ENCODE peak calls at places on chromosomes 13 and 19, in four cellular contexts. L is psoas muscle, K is RWPE2, C is heart left ventricle. E is an unnamed sample.
A peak's percentile ranks its signal among the peaks of the same experiment; 100 is the strongest.

GRCh38 chr19:46665072-46665471 is 4.1 kb upstream of the DACT3 start:
- DNase-seq in C (no peak), L (no peak), K (no peak), E (no peak)

GRCh38 chr13:99892866-99893504 is 78.6 kb downstream of the ZIC5 start:
- DNase-seq in K (no peak), L (no peak), C (no peak), E (no peak)

GRCh38 chr13:107457686-107458085 is 757.6 kb downstream of the LIG4 start:
- DNase-seq in L (no peak), K (no peak), C (no peak), E (no peak)

GRCh38 chr19:23098988-23099387 is 17.8 kb upstream of the ZNF730 start:
- DNase-seq in K (no peak), L (no peak), C (no peak), E (no peak)

GRCh38 chr13:62014299-62014698 is 598.6 kb upstream of the PCDH20 start:
- DNase-seq in C (no peak), L (no peak), K (no peak), E (no peak)

GRCh38 chr19:41936416-41936850 is 8.2 kb upstream of the ERFL start:
- DNase-seq in K (no peak), L (no peak), C (no peak), E (no peak)

GRCh38 chr13:30216111-30216510 is 91.2 kb downstream of the KATNAL1 start:
- DNase-seq in L (no peak), C (no peak), K (no peak), E (no peak)

GRCh38 chr13:90891329-90891728 is 456.2 kb upstream of the MIR17HG start:
- DNase-seq in C (no peak), K (no peak), L (no peak), E (no peak)

GRCh38 chr13:107185889-107186288 is 618.0 kb upstream of the ARGLU1 start:
- DNase-seq in L (no peak), C (no peak), K (no peak), E (no peak)

DNA sequence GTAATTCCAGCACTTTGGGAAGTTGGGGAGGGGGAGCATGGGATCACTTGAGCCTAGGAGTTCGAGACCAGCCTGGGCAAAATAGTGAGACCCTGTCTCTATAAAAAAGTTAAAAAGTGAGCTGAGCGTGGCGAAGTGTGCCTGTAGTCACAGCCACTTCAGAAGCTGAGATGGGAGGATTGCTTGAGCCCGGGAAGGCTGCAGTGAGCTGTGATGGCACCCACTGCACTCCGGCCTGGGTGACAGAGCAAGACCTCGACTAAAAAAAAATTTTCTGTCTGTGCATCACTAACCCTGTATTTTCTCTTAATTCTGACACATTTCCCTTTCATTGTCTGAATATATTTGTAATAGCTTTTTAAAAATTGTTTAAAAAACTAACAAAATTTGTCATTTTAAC is 29.8 kb downstream of the LATS2 start:
- DNase-seq in K (no peak), L (no peak), C (no peak), E (no peak)
- H3K4me1 ChIP-seq in K (peaks cover 10% of the 10 kb centered on the region), L (peaks cover 56% of the 10 kb centered on the region), C (peaks cover 53% of the 10 kb centered on the region), E (peaks cover 8% of the 10 kb centered on the region)

GRCh38 chr13:82693607-82694006 is 1188.7 kb downstream of the SLITRK1 start:
- DNase-seq in L (no peak), C (no peak), K (no peak), E (no peak)

GRCh38 chr13:82688400-82688999 is 1193.8 kb downstream of the SLITRK1 start:
- DNase-seq in C (no peak), K (no peak), L (no peak), E (no peak)
- H3K4me3 ChIP-seq in C (peak overlapping the region; percentile 50), K (peak overlapping the region; percentile 21), L (peak overlapping the region; percentile 31), E (no peak overlapping the region)

GRCh38 chr19:58451358-58452101 is at the start of gene ZNF324B:
- DNase-seq in K (peak; percentile 94), L (peak; percentile 97), C (peak; percentile 98), E (peak; percentile 98)
- TF ChIP-seq CTCF in K (no peak), L (no peak), C (no peak), E (no peak)

GRCh38 chr13:98217597-98217996 is 40.5 kb upstream of the RNF113B start:
- DNase-seq in C (no peak), K (no peak), L (no peak), E (no peak)
- H3K4me1 ChIP-seq in C (peaks cover 27% of the 10 kb centered on the region), K (peaks cover 37% of the 10 kb centered on the region), L (peaks cover 17% of the 10 kb centered on the region), E (peaks cover 12% of the 10 kb centered on the region)

DNA sequence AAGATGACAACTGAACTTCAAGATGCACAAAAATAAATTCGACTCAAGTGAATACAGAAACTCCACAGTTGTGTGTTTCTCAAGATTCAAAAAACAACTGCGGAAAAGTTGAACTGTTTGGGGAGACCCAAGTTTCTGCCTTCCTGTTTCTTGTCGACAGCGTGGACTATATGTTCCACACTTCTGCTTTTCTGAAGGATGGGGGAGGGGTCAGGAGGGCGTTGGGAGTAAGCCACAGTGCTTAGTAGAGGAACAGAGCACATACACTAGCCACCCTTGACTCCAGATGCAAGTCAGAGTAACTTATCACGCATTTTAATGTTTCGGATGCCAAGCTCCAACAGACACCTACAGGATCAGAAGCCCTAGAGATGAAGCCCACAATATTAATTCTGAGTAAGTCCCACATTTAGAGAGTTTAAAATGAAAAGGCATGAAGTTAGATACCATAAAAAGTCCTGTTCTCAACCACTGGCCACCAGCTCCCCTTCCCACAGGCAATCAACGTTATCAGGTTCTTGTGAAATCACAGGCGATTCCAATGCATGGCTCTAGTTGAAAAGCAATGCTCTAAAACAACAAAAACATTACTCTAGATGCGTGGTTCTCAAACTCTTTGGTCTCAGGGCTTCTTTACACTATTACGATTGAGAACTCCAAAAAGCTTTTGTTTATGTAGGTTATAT is 4.2 kb downstream of the TUBGCP3 start:
- DNase-seq in K (no peak), L (peak; percentile 32), C (peak; percentile 48), E (peak; percentile 40)
- H3K4me3 ChIP-seq in K (no peak overlapping the region), L (no peak overlapping the region), C (no peak overlapping the region), E (no peak overlapping the region)

DNA sequence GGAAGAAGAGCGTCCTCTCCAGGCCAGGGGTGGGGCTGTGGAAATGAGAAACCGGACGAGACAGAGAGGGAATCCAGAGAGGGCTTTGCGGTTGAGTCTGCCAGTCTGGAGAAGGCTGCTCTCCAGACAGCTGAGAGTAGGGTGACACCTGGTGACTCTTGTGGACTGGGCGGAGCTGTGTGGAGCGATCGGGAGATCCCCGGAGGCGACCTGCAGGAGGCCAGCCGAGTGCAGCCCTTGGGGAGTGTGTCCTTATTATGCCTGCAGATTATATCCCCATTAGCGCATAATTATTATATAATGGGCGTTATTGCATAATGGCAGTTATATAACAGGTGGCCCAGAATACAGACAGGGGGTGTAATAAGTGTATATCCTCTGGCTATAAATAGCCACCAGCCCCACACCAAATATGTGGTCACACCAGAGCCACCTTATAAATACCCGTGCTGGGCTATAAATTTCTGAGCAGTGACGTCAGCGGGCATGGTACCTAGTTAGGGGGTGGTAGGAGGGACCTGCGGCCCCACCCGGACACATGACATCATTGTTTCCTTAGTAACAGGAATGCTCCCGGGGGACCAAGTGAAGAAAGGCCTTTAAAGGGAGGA is 41.2 kb downstream of the NFIX start:
- DNase-seq in K (no peak), C (peak; percentile 54), L (peak; percentile 69), E (peak; percentile 81)
- TF ChIP-seq CTCF in K (peak; percentile 27), C (peak; percentile 13), L (peak; percentile 39), E (no peak)

GRCh38 chr19:15316498-15316897 is 15.8 kb downstream of the BRD4 start:
- DNase-seq in K (no peak), C (no peak), L (no peak), E (no peak)
- H3K4me1 ChIP-seq in K (peaks cover 38% of the 10 kb centered on the region), C (peaks cover 71% of the 10 kb centered on the region), L (peaks cover 79% of the 10 kb centered on the region), E (peaks cover 37% of the 10 kb centered on the region)

DNA sequence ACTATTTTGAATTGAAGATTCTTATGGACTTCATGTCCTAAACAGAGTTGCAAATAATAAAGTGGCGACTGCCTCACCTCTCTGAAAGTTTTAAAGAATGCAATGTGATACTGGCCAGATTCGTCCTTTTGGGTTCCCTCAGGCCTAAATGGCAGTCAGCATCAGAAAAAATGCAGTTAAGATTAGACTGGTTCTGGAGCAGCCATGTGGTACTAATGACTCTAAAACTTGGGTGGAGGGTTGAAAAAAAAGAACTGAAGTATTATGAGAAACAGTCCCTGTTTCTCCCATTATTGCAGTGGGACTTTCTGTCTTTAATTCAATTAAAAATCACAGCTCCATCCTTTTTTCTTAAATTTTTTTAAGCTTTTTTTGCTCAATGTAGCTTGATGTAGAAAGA is 37.3 kb downstream of the WDFY2 start:
- DNase-seq in C (no peak), L (no peak), K (no peak), E (no peak)
- H3K4me3 ChIP-seq in C (no peak overlapping the region), L (no peak overlapping the region), K (no peak overlapping the region), E (no peak overlapping the region)

E was measured in mucosa of descending colon.